ENCODE peak calls at places on chromosomes 4 and X, in four cellular contexts. B is colonic mucosa, L is lower lobe of right lung, F is suprapubic skin. G is an unnamed sample.

GRCh38 chr4:17276821-17277220 is 235.1 kb downstream of the QDPR start:
- DNase-seq in B (peak; percentile 16), L (no peak), F (no peak), G (no peak)

GRCh38 chrX:48617542-48618340 is 20.4 kb downstream of the WDR13 start:
- DNase-seq in B (no peak), L (no peak), F (no peak), G (no peak)

GRCh38 chr4:126404549-126404948 is 1089.8 kb downstream of the FAT4 start:
- DNase-seq in B (no peak), L (no peak), F (no peak), G (no peak)

GRCh38 chr4:19947349-19947748 is 304.4 kb upstream of the SLIT2 start:
- DNase-seq in B (no peak), L (no peak), F (no peak), G (no peak)

GRCh38 chrX:130079824-130080406 is 30.4 kb downstream of the ELF4 start:
- DNase-seq in B (peak; percentile 73), L (no peak), F (no peak), G (no peak)

GRCh38 chrX:140066262-140066661 is 100.9 kb upstream of the CXorf66 start:
- DNase-seq in B (no peak), L (no peak), F (no peak), G (no peak)

GRCh38 chrX:327660-328126 is 9.1 kb upstream of the GTPBP6 start:
- DNase-seq in B (no peak), L (peak; percentile 41), F (peak; percentile 55), G (no peak)

GRCh38 chr4:51853027-51853682 is 10.2 kb downstream of the DCUN1D4 start:
- DNase-seq in B (peak; percentile 47), L (no peak), F (no peak), G (no peak)

GRCh38 chrX:39850630-39851152 is 247.1 kb downstream of the BCOR start:
- DNase-seq in B (no peak), L (no peak), F (no peak), G (no peak)

GRCh38 chr4:10019521-10020051 is 1.7 kb downstream of the SLC2A9 start:
- DNase-seq in B (no peak), L (no peak), F (no peak), G (no peak)

GRCh38 chrX:72016881-72017783 is 106.5 kb downstream of the NHSL2 start:
- DNase-seq in B (peak; percentile 11), L (no peak), F (no peak), G (no peak)

GRCh38 chr4:144316869-144317268 is 176.4 kb upstream of the GYPA start:
- DNase-seq in B (no peak), L (no peak), F (no peak), G (no peak)

GRCh38 chr4:109432203-109432602 is 1.4 kb upstream of the SEC24B start:
- DNase-seq in B (no peak), L (no peak), F (no peak), G (no peak)

GRCh38 chr4:168856312-168856711 is 153.7 kb downstream of the CBR4 start:
- DNase-seq in B (no peak), L (no peak), F (no peak), G (no peak)

GRCh38 chr4:17066241-17066640 is 167.8 kb upstream of the LDB2 start:
- DNase-seq in B (no peak), L (no peak), F (no peak), G (no peak)

GRCh38 chrX:1361275-1361674 is 24.7 kb downstream of the IL3RA start:
- DNase-seq in B (no peak), L (no peak), F (no peak), G (no peak)

GRCh38 chr4:140014284-140014683 is 139.7 kb downstream of the MAML3 start:
- DNase-seq in B (no peak), L (no peak), F (no peak), G (no peak)

DNA sequence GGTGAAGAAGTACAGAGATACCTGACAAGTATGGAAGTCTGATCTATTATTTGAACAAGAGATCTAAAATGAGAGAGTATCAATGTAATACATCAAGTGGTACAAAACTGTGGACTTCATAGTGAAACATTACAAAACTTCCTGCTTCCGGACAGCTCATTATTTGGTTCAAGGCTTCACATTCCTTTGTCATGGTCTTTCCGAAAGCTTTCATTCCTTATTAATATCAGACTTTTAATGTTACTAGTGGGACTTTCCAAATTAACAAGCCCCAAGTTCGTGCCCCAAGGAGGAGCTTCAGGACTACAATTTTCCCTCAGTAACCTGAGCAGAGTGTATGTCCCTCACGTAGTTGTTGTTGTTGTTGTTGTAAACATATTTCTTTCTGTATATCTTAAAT is 1.2 kb downstream of the CHIC2 start:
- DNase-seq in B (no peak), L (no peak), F (no peak), G (no peak)
- H3K4me1 ChIP-seq in B (peaks cover 8% of the 10 kb centered on the region), L (peaks cover 64% of the 10 kb centered on the region), F (peaks cover 75% of the 10 kb centered on the region), G (peaks cover 54% of the 10 kb centered on the region)

GRCh38 chr4:151014521-151015457 is at the start of gene LRBA:
- DNase-seq in B (peak; percentile 95), L (peak; percentile 87), F (no peak), G (peak; percentile 40)

GRCh38 chr4:151012836-151013235 is 2.2 kb downstream of the LRBA start:
- DNase-seq in B (peak; percentile 54), L (no peak), F (no peak), G (no peak)

GRCh38 chr4:151013491-151013890 is 1.6 kb downstream of the LRBA start:
- DNase-seq in B (no peak), L (no peak), F (no peak), G (no peak)

GRCh38 chr4:151012376-151012775 is 2.7 kb downstream of the LRBA start:
- DNase-seq in B (no peak), L (no peak), F (no peak), G (no peak)

DNA sequence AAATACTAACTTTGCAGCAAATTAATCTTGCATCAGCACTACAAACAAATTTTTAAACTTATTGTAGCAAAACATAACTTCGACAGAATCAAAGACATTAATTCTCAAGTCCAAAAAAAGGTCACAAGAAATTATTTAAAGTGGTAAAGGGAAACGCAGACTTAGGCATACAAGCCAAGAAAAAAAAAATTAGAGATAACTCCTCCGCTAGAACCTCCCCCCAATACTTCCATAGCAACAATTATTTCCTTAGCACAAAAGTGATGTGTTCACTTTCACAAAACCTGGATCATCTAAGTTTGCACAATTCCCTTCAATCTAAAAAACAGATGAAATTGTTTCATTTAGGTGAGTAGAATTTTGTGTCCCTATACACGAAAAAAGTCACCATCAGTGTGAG is 1.1 kb downstream of the LRBA start:
- DNase-seq in B (no peak), L (no peak), F (no peak), G (no peak)
- H3K27ac ChIP-seq in B (no peak overlapping the region), L (no peak overlapping the region), F (no peak overlapping the region), G (peak overlapping the region; percentile 100)

DNA sequence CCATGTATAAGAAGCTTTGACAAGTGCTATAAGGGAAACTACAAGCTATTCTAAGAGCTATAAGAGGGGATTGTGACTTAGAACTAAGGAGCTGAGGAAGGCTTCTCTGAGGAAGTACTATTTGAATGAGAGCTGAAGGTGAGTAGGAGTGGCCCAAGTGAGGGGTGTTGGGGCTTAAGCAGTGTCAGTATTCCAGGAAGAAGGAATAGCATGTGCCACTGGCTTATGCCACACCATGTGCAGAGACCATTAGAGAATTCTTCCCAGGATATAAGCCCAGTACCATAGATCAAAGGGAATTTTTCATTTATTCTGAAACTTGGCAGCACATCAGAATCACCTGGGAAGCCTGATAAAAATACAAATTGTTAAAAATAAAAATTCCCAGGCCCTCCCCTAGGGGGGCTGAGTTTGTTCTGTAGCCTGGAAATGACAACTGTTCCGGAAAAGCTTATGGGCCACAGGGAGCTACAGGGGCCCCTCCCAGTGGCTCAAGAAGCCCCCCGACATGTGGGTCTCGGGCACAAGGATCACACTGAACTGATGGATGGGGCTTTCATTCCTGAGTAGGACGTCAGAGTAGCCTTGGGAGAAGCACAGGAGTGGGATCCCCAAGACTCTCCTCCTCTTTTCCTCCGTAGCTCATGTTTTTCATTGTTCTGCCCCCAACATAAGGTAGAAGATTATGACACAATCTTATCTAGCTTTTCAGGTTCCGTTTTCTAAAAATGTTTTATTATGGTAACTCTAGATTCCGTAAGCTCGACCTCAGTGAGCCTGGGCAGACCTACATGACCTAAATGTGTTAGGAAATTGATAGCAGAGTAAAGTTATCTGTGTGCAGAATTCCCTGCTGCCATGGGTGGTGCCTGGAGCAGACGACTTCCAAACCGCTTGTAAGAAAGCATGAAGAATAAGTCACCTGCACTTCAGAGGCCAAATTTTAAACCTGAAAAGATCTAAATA is 119.3 kb downstream of the AFF1 start:
- DNase-seq in B (no peak), L (no peak), F (no peak), G (no peak)
- H3K4me1 ChIP-seq in B (no peaks in the 10 kb centered on the region), L (peaks cover 75% of the 10 kb centered on the region), F (peaks cover 79% of the 10 kb centered on the region), G (peaks cover 90% of the 10 kb centered on the region)

GRCh38 chr4:79121223-79121622 is 182.0 kb upstream of the PAQR3 start:
- DNase-seq in B (no peak), L (no peak), F (no peak), G (no peak)
- H3K27ac ChIP-seq in B (no peak overlapping the region), L (no peak overlapping the region), F (no peak overlapping the region), G (no peak overlapping the region)

GRCh38 chrX:19007868-19008267 is 24.0 kb upstream of the PHKA2 start:
- DNase-seq in B (no peak), L (no peak), F (no peak), G (no peak)
- H3K4me1 ChIP-seq in B (no peaks in the 10 kb centered on the region), L (no peaks in the 10 kb centered on the region), F (no peaks in the 10 kb centered on the region), G (no peaks in the 10 kb centered on the region)